ENCODE peak calls at places on chromosome 5, in eight cellular contexts. D, L, U, Q, H, T, N and Y are unnamed samples.

GRCh38 chr5:119058979-119059529 is 11.8 kb upstream of the DMXL1 start:
- DNase-seq in D (no peak), L (no peak), U (no peak), Q (no peak), H (no peak), T (no peak), N (no peak), Y (no peak)

GRCh38 chr5:15008476-15008875 is 136.9 kb upstream of the ANKH start:
- DNase-seq in D (peak), L (peak), U (peak), Q (no peak), H (peak), T (peak), N (no peak), Y (peak)

GRCh38 chr5:180557201-180557809 is 34.0 kb downstream of the SCGB3A1 start:
- DNase-seq in D (no peak), L (no peak), U (no peak), Q (no peak), H (no peak), T (no peak), N (no peak), Y (no peak)

GRCh38 chr5:10690460-10690859 is 70.6 kb downstream of the DAP start:
- DNase-seq in D (no peak), L (no peak), U (no peak), Q (no peak), H (no peak), T (no peak), N (no peak), Y (no peak)

GRCh38 chr5:74641778-74642542 is 1.4 kb upstream of the ENC1 start:
- DNase-seq in D (peak), L (peak), U (peak), Q (peak), H (no peak), T (no peak), N (peak), Y (peak)

GRCh38 chr5:75089137-75089536 is 36.8 kb upstream of the GCNT4 start:
- DNase-seq in D (no peak), L (no peak), U (no peak), Q (no peak), H (no peak), T (no peak), N (no peak), Y (no peak)

GRCh38 chr5:141121563-141121962 is at the start of gene PCDHB4:
- DNase-seq in D (no peak), L (no peak), U (no peak), Q (no peak), H (no peak), T (no peak), N (peak), Y (no peak)

GRCh38 chr5:139064613-139065012 is 133.6 kb downstream of the SIL1 start:
- DNase-seq in D (no peak), L (peak), U (no peak), Q (no peak), H (no peak), T (peak), N (no peak), Y (no peak)

GRCh38 chr5:74685979-74686631 is 1.1 kb downstream of the HEXB start:
- DNase-seq in D (no peak), L (no peak), U (no peak), Q (peak), H (no peak), T (no peak), N (peak), Y (no peak)

GRCh38 chr5:170150713-170151104 is 45.0 kb downstream of the FOXI1 start:
- DNase-seq in D (no peak), L (no peak), U (no peak), Q (no peak), H (no peak), T (no peak), N (no peak), Y (no peak)

GRCh38 chr5:119451561-119451960 is 736 bp upstream of the HSD17B4 start:
- DNase-seq in D (no peak), L (no peak), U (no peak), Q (no peak), H (no peak), T (no peak), N (no peak), Y (no peak)

GRCh38 chr5:31581498-31582099 is 49.5 kb downstream of the C5orf22 start:
- DNase-seq in D (peak), L (no peak), U (no peak), Q (no peak), H (no peak), T (no peak), N (peak), Y (no peak)

GRCh38 chr5:75660678-75661465 is 49.6 kb downstream of the ANKDD1B start:
- DNase-seq in D (no peak), L (no peak), U (no peak), Q (no peak), H (no peak), T (no peak), N (no peak), Y (no peak)

GRCh38 chr5:43312699-43313034 is 545 bp downstream of the HMGCS1 start:
- DNase-seq in D (no peak), L (no peak), U (no peak), Q (peak), H (no peak), T (no peak), N (no peak), Y (no peak)

GRCh38 chr5:2754621-2755370 is 3.3 kb upstream of the IRX2 start:
- DNase-seq in D (no peak), L (no peak), U (peak), Q (no peak), H (peak), T (peak), N (peak), Y (peak)

GRCh38 chr5:133698646-133699526 is 86.5 kb upstream of the FSTL4 start:
- DNase-seq in D (no peak), L (no peak), U (no peak), Q (no peak), H (no peak), T (no peak), N (no peak), Y (no peak)

GRCh38 chr5:179301796-179302195 is 43.5 kb downstream of the ADAMTS2 start:
- DNase-seq in D (no peak), L (no peak), U (no peak), Q (no peak), H (no peak), T (no peak), N (no peak), Y (no peak)

GRCh38 chr5:61610262-61611024 is 278.4 kb downstream of the ZSWIM6 start:
- DNase-seq in D (no peak), L (no peak), U (peak), Q (no peak), H (no peak), T (no peak), N (no peak), Y (no peak)

GRCh38 chr5:74082504-74082903 is 456.5 kb downstream of the ARHGEF28 start:
- DNase-seq in D (no peak), L (no peak), U (no peak), Q (no peak), H (no peak), T (no peak), N (no peak), Y (no peak)

GRCh38 chr5:151082976-151083651 is 2.3 kb upstream of the TNIP1 start:
- DNase-seq in D (no peak), L (peak), U (no peak), Q (no peak), H (no peak), T (no peak), N (no peak), Y (no peak)

GRCh38 chr5:180515294-180515693 is 21.1 kb downstream of the CNOT6 start:
- DNase-seq in D (no peak), L (no peak), U (no peak), Q (no peak), H (no peak), T (no peak), N (no peak), Y (no peak)

GRCh38 chr5:90015584-90016018 is 394.0 kb downstream of the CETN3 start:
- DNase-seq in D (no peak), L (no peak), U (no peak), Q (no peak), H (no peak), T (no peak), N (peak), Y (no peak)

GRCh38 chr5:68010740-68011139 is 204.8 kb upstream of the PIK3R1 start:
- DNase-seq in D (no peak), L (no peak), U (no peak), Q (peak), H (no peak), T (no peak), N (no peak), Y (no peak)

GRCh38 chr5:32453916-32454315 is 9.4 kb upstream of the ZFR start:
- DNase-seq in D (no peak), L (no peak), U (no peak), Q (no peak), H (no peak), T (no peak), N (no peak), Y (no peak)

GRCh38 chr5:147935032-147935431 is 28.7 kb upstream of the C5orf46 start:
- DNase-seq in D (peak), L (no peak), U (no peak), Q (peak), H (no peak), T (no peak), N (peak), Y (peak)

GRCh38 chr5:140591747-140592372 is 27.2 kb downstream of the SLC35A4 start:
- DNase-seq in D (no peak), L (no peak), U (no peak), Q (peak), H (no peak), T (no peak), N (no peak), Y (no peak)

GRCh38 chr5:139689631-139690384 is 41.7 kb downstream of the CXXC5 start:
- DNase-seq in D (no peak), L (peak), U (peak), Q (peak), H (no peak), T (no peak), N (peak), Y (no peak)

GRCh38 chr5:456351-457194 is 13.6 kb downstream of the EXOC3 start:
- DNase-seq in D (no peak), L (peak), U (peak), Q (no peak), H (peak), T (no peak), N (no peak), Y (no peak)

GRCh38 chr5:172530406-172530805 is 76.1 kb upstream of the SH3PXD2B start:
- DNase-seq in D (no peak), L (no peak), U (peak), Q (no peak), H (no peak), T (peak), N (no peak), Y (no peak)

GRCh38 chr5:19547640-19548039 is 440.4 kb downstream of the CDH18 start:
- DNase-seq in D (no peak), L (no peak), U (no peak), Q (no peak), H (no peak), T (no peak), N (no peak), Y (no peak)

GRCh38 chr5:108295588-108296368 is 86.1 kb downstream of the FBXL17 start:
- DNase-seq in D (no peak), L (no peak), U (no peak), Q (no peak), H (no peak), T (no peak), N (no peak), Y (no peak)

GRCh38 chr5:102627311-102627710 is 127.8 kb upstream of the PAM start:
- DNase-seq in D (no peak), L (no peak), U (no peak), Q (no peak), H (no peak), T (no peak), N (no peak), Y (no peak)

GRCh38 chr5:102778478-102778877 is 23.4 kb downstream of the PAM start:
- DNase-seq in D (no peak), L (no peak), U (no peak), Q (no peak), H (no peak), T (no peak), N (no peak), Y (no peak)

GRCh38 chr5:34576849-34577248 is 79.3 kb upstream of the RAI14 start:
- DNase-seq in D (no peak), L (no peak), U (peak), Q (no peak), H (no peak), T (no peak), N (no peak), Y (no peak)

GRCh38 chr5:153900703-153901395 is 137.9 kb downstream of the FAM114A2 start:
- DNase-seq in D (no peak), L (no peak), U (no peak), Q (no peak), H (no peak), T (no peak), N (no peak), Y (no peak)
- H3K27ac ChIP-seq in D (no peak), L (no peak), U (no peak), Q (no peak), H (peak), T (peak), N (peak), Y (no peak)

DNA sequence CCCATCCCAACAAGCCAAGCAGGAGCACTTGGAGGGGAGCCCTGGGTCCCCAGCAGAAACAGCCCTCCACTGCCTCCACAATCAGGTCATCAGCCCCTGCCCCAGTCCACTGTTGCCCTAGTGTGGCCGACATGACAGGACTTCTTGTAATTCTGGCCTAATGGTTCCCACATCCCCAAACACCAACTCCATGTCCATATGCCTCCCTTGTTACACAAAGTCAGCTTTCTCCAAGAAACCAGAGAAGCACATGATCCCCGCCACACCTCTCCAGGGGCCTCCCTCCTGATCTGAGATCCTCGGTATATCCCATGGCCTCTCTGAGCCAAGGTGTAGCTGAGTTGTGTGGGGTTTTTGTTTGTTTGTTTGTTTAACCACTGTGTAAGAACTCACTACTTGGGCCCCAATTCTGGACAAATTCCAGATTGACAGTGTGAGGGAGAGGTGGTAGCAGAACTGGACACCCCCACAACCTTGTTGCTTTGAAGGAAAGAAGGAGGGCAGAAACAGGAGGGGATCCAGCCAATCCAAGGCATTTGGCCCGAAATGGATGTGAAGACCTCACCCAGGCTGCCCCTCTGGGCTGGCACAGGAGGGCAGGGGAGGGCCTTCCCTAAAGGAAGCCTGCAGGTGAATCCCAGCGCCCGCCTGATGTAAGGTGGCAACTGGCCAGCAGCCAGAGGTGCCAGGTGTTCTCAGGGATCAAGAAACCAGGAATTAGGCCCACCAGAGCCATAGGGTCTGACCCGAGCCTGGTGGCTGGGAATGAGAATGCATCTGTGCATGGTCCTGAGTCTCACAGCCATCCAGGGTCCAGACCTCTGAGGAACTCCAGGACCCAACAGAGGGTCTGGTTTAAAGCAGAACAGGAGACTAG is 13.5 kb downstream of the IRF1 start:
- DNase-seq in D (no peak), L (no peak), U (no peak), Q (no peak), H (no peak), T (no peak), N (no peak), Y (no peak)
- TF ChIP-seq CTCF in D (no peak), L (no peak), U (no peak), Q (no peak), H (no peak), T (no peak), N (peak), Y (no peak)

GRCh38 chr5:132387649-132388117 is 18.2 kb downstream of the SLC22A5 start:
- DNase-seq in D (peak), L (peak), U (peak), Q (peak), H (no peak), T (no peak), N (peak), Y (peak)
- TF ChIP-seq POLR2AphosphoS5 in D (peak), L (peak), U (peak), Q (no peak), H (peak), T (peak), N (no peak), Y (peak)

DNA sequence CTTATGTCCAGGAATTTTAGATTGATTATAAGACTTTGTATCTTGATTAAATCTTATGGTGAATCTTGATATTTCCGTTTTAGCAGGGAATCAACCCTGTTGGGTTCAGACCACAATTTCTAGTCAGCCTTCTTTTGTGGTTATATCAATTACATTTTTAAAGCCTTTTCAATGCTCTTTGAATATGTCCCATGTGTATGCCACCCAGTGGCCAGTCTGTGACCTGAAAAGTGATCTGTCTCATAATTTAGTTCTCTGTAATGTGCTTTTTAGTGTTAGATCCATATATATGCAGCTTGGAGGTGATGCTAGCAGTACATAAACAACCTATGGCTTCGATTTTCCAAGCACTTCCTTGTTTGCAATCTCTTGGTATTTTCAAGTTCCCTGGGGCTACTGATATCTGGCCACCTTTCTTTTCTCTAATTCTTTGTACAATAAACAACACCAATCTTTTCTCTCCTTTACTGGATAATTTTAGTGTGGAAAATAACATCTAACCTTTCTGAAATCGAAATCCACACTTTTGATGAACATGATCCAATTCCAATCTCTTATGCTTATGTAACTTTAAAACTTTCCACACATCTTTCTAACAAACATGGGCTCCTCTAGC is 28.8 kb downstream of the PDE8B start:
- DNase-seq in D (peak), L (no peak), U (no peak), Q (peak), H (no peak), T (no peak), N (peak), Y (no peak)
- H3K27ac ChIP-seq in D (no peak), L (no peak), U (no peak), Q (no peak), H (no peak), T (no peak), N (no peak), Y (no peak)

DNA sequence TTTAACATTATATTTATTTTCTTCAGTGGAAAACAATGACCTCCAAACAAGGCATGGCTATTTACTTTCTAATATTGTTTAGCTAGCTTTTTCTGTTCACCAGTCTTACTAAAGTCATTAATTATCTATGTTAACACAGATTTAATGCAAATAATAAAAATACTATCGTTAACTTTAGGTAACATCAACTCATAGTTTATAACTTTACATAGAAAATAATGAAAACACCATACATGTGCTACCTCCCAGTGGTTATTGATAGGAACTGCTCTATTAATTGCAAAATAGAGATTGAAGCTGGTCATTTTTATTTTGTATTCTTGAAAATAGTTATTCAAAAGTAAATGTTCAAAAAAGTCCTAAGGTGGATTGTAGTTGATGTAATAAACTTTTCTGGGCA is 78.3 kb upstream of the HCN1 start:
- DNase-seq in D (no peak), L (no peak), U (no peak), Q (no peak), H (no peak), T (no peak), N (no peak), Y (no peak)
- TF ChIP-seq CTCF in D (peak), L (no peak), U (no peak), Q (no peak), H (no peak), T (no peak), N (peak), Y (no peak)

GRCh38 chr5:77851229-77852067 is 75.3 kb upstream of the TBCA start:
- DNase-seq in D (no peak), L (no peak), U (peak), Q (no peak), H (no peak), T (peak), N (peak), Y (no peak)

GRCh38 chr5:77852068-77852513 is 76.0 kb upstream of the TBCA start:
- DNase-seq in D (no peak), L (no peak), U (no peak), Q (no peak), H (no peak), T (peak), N (no peak), Y (no peak)

GRCh38 chr5:77849308-77849900 is 73.3 kb upstream of the TBCA start:
- DNase-seq in D (no peak), L (no peak), U (no peak), Q (no peak), H (no peak), T (peak), N (no peak), Y (no peak)

GRCh38 chr5:77852514-77853352 is 76.6 kb upstream of the TBCA start:
- DNase-seq in D (no peak), L (no peak), U (peak), Q (peak), H (no peak), T (peak), N (peak), Y (no peak)

GRCh38 chr5:77850536-77851228 is 74.5 kb upstream of the TBCA start:
- DNase-seq in D (no peak), L (no peak), U (peak), Q (no peak), H (no peak), T (peak), N (no peak), Y (no peak)
- TF ChIP-seq POLR2AphosphoS5 in D (no peak), L (no peak), U (no peak), Q (no peak), H (no peak), T (no peak), N (no peak), Y (no peak)